ENCODE peak calls at places on chromosomes 1 and 21, in five cellular contexts. V is nephron progenitor cell, G is prostate gland, N is OCI-LY7, B is NB4. Z is an unnamed sample.

GRCh38 chr1:183597656-183598055 is 7.4 kb upstream of the NCF2 start:
- DNase-seq in V (no peak), G (no peak), N (no peak), B (no peak), Z (no peak)

GRCh38 chr1:192088496-192088895 is 69.8 kb upstream of the RGS18 start:
- DNase-seq in V (no peak), G (no peak), N (no peak), B (no peak), Z (no peak)

GRCh38 chr1:43414634-43415223 is 25.0 kb downstream of the SZT2 start:
- DNase-seq in V (peak; percentile 69), G (peak; percentile 51), N (peak; percentile 72), B (peak; percentile 78), Z (no peak)

GRCh38 chr1:192443616-192444015 is 126.8 kb downstream of the RGS21 start:
- DNase-seq in V (no peak), G (no peak), N (no peak), B (no peak), Z (no peak)

GRCh38 chr1:115275216-115275615 is 62.8 kb downstream of the NGF start:
- DNase-seq in V (no peak), G (no peak), N (peak; percentile 55), B (peak; percentile 32), Z (peak; percentile 53)

GRCh38 chr21:45986316-45987051 is 4.9 kb downstream of the COL6A1 start:
- DNase-seq in V (no peak), G (no peak), N (no peak), B (no peak), Z (no peak)

GRCh38 chr1:147890177-147890790 is 12.3 kb upstream of the GJA8 start:
- DNase-seq in V (peak; percentile 90), G (peak; percentile 10), N (peak; percentile 64), B (peak; percentile 70), Z (peak; percentile 53)

GRCh38 chr1:158675563-158675962 is 11.0 kb downstream of the SPTA1 start:
- DNase-seq in V (no peak), G (no peak), N (no peak), B (no peak), Z (no peak)

GRCh38 chr1:241424480-241424971 is 67.5 kb upstream of the RGS7 start:
- DNase-seq in V (no peak), G (no peak), N (no peak), B (no peak), Z (no peak)

GRCh38 chr1:15937706-15938168 is 38.2 kb downstream of the ZBTB17 start:
- DNase-seq in V (no peak), G (no peak), N (peak; percentile 39), B (peak; percentile 51), Z (no peak)

GRCh38 chr1:63405021-63405420 is 37.6 kb downstream of the ALG6 start:
- DNase-seq in V (no peak), G (no peak), N (no peak), B (no peak), Z (no peak)

GRCh38 chr1:43521078-43521477 is 9.6 kb upstream of the PTPRF start:
- DNase-seq in V (no peak), G (no peak), N (no peak), B (no peak), Z (no peak)

GRCh38 chr21:45855248-45855801 is 126.2 kb upstream of the COL6A1 start:
- DNase-seq in V (no peak), G (no peak), N (no peak), B (no peak), Z (no peak)

GRCh38 chr1:31815752-31816484 is at the start of gene SPOCD1:
- DNase-seq in V (peak; percentile 85), G (peak; percentile 52), N (peak; percentile 87), B (peak; percentile 65), Z (peak; percentile 79)

GRCh38 chr1:151436985-151437384 is 22.3 kb downstream of the POGZ start:
- DNase-seq in V (no peak), G (no peak), N (no peak), B (no peak), Z (no peak)

GRCh38 chr1:41783189-41783639 is 135.5 kb downstream of the HIVEP3 start:
- DNase-seq in V (no peak), G (peak; percentile 69), N (no peak), B (no peak), Z (no peak)

GRCh38 chr1:65687435-65688214 is 105.1 kb upstream of the PDE4B start:
- DNase-seq in V (peak; percentile 92), G (peak; percentile 77), N (peak; percentile 61), B (peak; percentile 72), Z (peak; percentile 46)

GRCh38 chr1:45410850-45411509 is 70.7 kb upstream of the MUTYH start:
- DNase-seq in V (no peak), G (no peak), N (no peak), B (no peak), Z (no peak)

GRCh38 chr1:214753236-214753852 is 150.3 kb downstream of the CENPF start:
- DNase-seq in V (no peak), G (no peak), N (no peak), B (no peak), Z (no peak)

GRCh38 chr1:67674260-67675011 is 10.6 kb upstream of the GADD45A start:
- DNase-seq in V (peak; percentile 29), G (peak; percentile 38), N (peak; percentile 77), B (no peak), Z (no peak)

GRCh38 chr1:48678684-48679083 is 98.0 kb downstream of the BEND5 start:
- DNase-seq in V (no peak), G (no peak), N (no peak), B (no peak), Z (no peak)

GRCh38 chr1:48681476-48682305 is 95.0 kb downstream of the BEND5 start:
- DNase-seq in V (no peak), G (no peak), N (no peak), B (no peak), Z (no peak)

GRCh38 chr1:48679868-48680267 is 96.8 kb downstream of the BEND5 start:
- DNase-seq in V (no peak), G (no peak), N (no peak), B (no peak), Z (no peak)

GRCh38 chr1:48679107-48679506 is 97.6 kb downstream of the BEND5 start:
- DNase-seq in V (no peak), G (no peak), N (no peak), B (no peak), Z (no peak)

DNA sequence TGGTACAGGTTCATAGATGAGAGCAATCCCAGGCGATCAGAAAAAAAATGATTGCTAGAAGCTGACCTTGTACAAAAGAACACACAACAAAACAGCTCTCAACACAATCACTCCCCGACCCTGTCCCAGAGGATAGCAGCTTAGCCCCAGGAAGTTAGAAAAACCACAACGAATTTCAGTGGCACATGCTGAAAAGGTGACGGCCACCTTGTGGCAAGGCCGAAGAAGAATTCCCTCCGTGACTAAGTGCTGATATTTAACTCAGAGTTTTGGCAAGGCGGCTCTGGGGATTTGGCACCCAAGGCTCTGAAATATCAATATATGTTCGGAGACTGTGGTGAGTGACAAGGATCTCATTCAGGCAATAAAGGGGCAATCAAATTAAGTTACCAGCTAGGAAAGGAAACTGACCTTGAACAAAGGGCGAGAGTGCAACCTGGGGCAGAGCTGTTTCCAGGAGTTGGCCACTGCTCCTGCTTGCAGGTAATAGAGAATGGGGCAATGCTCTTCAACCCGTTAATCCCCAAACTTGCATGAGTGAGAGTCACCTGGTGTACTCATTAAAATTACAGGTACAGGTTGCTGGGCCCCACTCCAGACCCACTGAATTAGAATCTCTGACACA is 96.2 kb downstream of the BEND5 start:
- DNase-seq in V (no peak), G (no peak), N (no peak), B (peak; percentile 55), Z (no peak)
- TF ChIP-seq CTCF in V (no peak), G (no peak), N (no peak), B (peak; percentile 25), Z (no peak)

GRCh38 chr1:936865-937264 is 13.1 kb downstream of the SAMD11 start:
- DNase-seq in V (no peak), G (no peak), N (no peak), B (no peak), Z (no peak)

GRCh38 chr1:938711-939504 is 15.2 kb downstream of the SAMD11 start:
- DNase-seq in V (no peak), G (no peak), N (no peak), B (peak; percentile 45), Z (no peak)

GRCh38 chr1:939511-940107 is 15.9 kb downstream of the SAMD11 start:
- DNase-seq in V (no peak), G (no peak), N (no peak), B (no peak), Z (no peak)

GRCh38 chr1:937521-937920 is 13.8 kb downstream of the SAMD11 start:
- DNase-seq in V (no peak), G (no peak), N (no peak), B (no peak), Z (no peak)

GRCh38 chr1:938088-938683 is 14.5 kb downstream of the SAMD11 start:
- DNase-seq in V (no peak), G (peak; percentile 44), N (no peak), B (no peak), Z (peak; percentile 63)
- TF ChIP-seq CTCF in V (no peak), G (peak; percentile 82), N (no peak), B (peak; percentile 1), Z (peak; percentile 60)

GRCh38 chr21:38220270-38220737 is 36.5 kb upstream of the KCNJ15 start:
- DNase-seq in V (no peak), G (no peak), N (no peak), B (no peak), Z (no peak)

GRCh38 chr21:38223893-38224540 is 32.8 kb upstream of the KCNJ15 start:
- DNase-seq in V (peak; percentile 20), G (no peak), N (peak; percentile 56), B (peak; percentile 41), Z (no peak)

GRCh38 chr21:38221594-38221993 is 35.2 kb upstream of the KCNJ15 start:
- DNase-seq in V (no peak), G (no peak), N (no peak), B (no peak), Z (no peak)

DNA sequence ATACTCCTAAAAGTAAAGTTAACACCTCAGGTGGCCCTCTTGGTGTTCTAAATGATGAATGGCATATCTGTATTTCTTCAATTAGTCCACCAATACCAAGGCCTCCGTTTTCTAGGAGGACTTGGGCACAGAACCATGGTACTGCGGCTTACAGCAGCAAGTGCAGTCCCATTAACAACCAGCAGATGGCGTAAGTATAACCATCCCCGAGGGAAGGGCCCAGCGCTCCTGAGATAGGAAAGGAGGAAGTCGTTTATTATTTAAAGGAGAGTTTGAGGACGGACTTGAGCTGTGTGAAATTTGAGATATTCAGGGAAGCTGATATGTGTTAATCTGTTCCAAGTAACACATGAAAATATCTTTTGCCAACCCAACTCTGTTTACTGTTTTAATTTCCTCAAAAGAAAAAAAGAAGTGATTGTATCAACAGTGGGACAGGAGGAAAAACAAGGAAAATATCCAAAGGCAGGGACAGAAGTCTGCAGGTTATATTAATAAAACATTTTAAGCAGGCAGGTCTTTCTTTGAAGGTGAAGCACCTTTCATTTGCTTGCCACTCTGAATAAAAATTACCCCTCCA is 37.7 kb upstream of the KCNJ15 start:
- DNase-seq in V (peak; percentile 61), G (peak; percentile 81), N (peak; percentile 53), B (peak; percentile 77), Z (peak; percentile 41)
- TF ChIP-seq CTCF in V (peak; percentile 78), G (peak; percentile 96), N (peak; percentile 96), B (peak; percentile 82), Z (peak; percentile 86)

GRCh38 chr1:35808376-35809155 is 750 bp downstream of the AGO4 start:
- DNase-seq in V (no peak), G (peak; percentile 26), N (peak; percentile 45), B (peak; percentile 51), Z (peak; percentile 30)

GRCh38 chr1:35810096-35810860 is 2.5 kb downstream of the AGO4 start:
- DNase-seq in V (no peak), G (no peak), N (no peak), B (no peak), Z (no peak)

GRCh38 chr1:35809156-35810095 is 1.6 kb downstream of the AGO4 start:
- DNase-seq in V (no peak), G (no peak), N (no peak), B (no peak), Z (no peak)

GRCh38 chr1:35807614-35808375 is at the start of gene AGO4:
- DNase-seq in V (peak; percentile 79), G (peak; percentile 47), N (peak; percentile 48), B (peak; percentile 54), Z (peak; percentile 66)
- TF ChIP-seq CTCF in V (no peak), G (peak; percentile 44), N (no peak), B (no peak), Z (peak; percentile 1)

Z was measured in GM13977.